ENCODE peak calls at places on chromosomes 6 and 20, in four cellular contexts. O, S, F and B are unnamed samples. For H3K36me3, the result is how much of the 10 kb centered on the place peaks cover.

GRCh38 chr6:111740506-111740905 is 132.7 kb downstream of the FYN start:
- DNase-seq in O (no peak), S (no peak), F (no peak), B (no peak)

GRCh38 chr20:2693996-2694471 is 1.5 kb downstream of the EBF4 start:
- DNase-seq in O (no peak), S (no peak), F (no peak), B (no peak)

GRCh38 chr20:58192065-58192464 is 36.4 kb downstream of the ANKRD60 start:
- DNase-seq in O (no peak), S (no peak), F (no peak), B (no peak)

GRCh38 chr20:1291191-1291741 is 25.2 kb downstream of the SNPH start:
- DNase-seq in O (no peak), S (no peak), F (no peak), B (peak)

GRCh38 chr6:42195415-42195814 is 659 bp upstream of the GUCA1B start:
- DNase-seq in O (no peak), S (no peak), F (no peak), B (no peak)

GRCh38 chr6:167400482-167401138 is 75.7 kb downstream of the TTLL2 start:
- DNase-seq in O (no peak), S (no peak), F (no peak), B (no peak)

GRCh38 chr6:111817451-111818146 is 55.7 kb downstream of the FYN start:
- DNase-seq in O (no peak), S (no peak), F (peak), B (no peak)

GRCh38 chr6:52087498-52087999 is at the start of gene PKHD1:
- DNase-seq in O (no peak), S (no peak), F (no peak), B (peak)

GRCh38 chr6:170290306-170291128 is at the start of gene DLL1:
- DNase-seq in O (peak), S (no peak), F (no peak), B (peak)

GRCh38 chr6:32087574-32088486 is 21.3 kb downstream of the TNXB start:
- DNase-seq in O (peak), S (peak), F (peak), B (peak)

GRCh38 chr6:20534906-20535305 is 649 bp downstream of the CDKAL1 start:
- DNase-seq in O (no peak), S (no peak), F (no peak), B (no peak)

GRCh38 chr6:118648866-118649554 is 2.4 kb downstream of the CEP85L start:
- DNase-seq in O (no peak), S (no peak), F (no peak), B (no peak)

GRCh38 chr20:10111144-10111771 is 76.5 kb downstream of the ANKEF1 start:
- DNase-seq in O (no peak), S (peak), F (no peak), B (no peak)

GRCh38 chr6:117520603-117521002 is 38.1 kb downstream of the DCBLD1 start:
- DNase-seq in O (no peak), S (no peak), F (no peak), B (no peak)

GRCh38 chr6:30238178-30238795 is 25.1 kb upstream of the TRIM26 start:
- DNase-seq in O (no peak), S (no peak), F (no peak), B (peak)

GRCh38 chr6:82843291-82843885 is 222.3 kb downstream of the UBE3D start:
- DNase-seq in O (no peak), S (no peak), F (no peak), B (no peak)

GRCh38 chr6:163321717-163322116 is 92.8 kb upstream of the QKI start:
- DNase-seq in O (no peak), S (no peak), F (no peak), B (no peak)

GRCh38 chr20:57374931-57375651 is 16.1 kb upstream of the RBM38 start:
- DNase-seq in O (no peak), S (peak), F (no peak), B (no peak)

GRCh38 chr6:14885471-14885987 is 360.3 kb upstream of the JARID2 start:
- DNase-seq in O (no peak), S (no peak), F (no peak), B (no peak)

GRCh38 chr20:47792021-47792618 is 6.8 kb upstream of the SULF2 start:
- DNase-seq in O (peak), S (no peak), F (peak), B (no peak)

GRCh38 chr6:142913036-142913510 is 31.9 kb downstream of the HIVEP2 start:
- DNase-seq in O (no peak), S (no peak), F (no peak), B (no peak)

GRCh38 chr20:41149679-41150131 is 12.4 kb downstream of the PLCG1 start:
- DNase-seq in O (no peak), S (no peak), F (no peak), B (peak)

GRCh38 chr6:19444481-19444880 is 392.7 kb upstream of the ID4 start:
- DNase-seq in O (no peak), S (no peak), F (no peak), B (no peak)

GRCh38 chr6:166526937-166527336 is 59.5 kb downstream of the RAMACL start:
- DNase-seq in O (no peak), S (no peak), F (no peak), B (no peak)

GRCh38 chr6:32149932-32150920 is 1.5 kb downstream of the PRRT1 start:
- DNase-seq in O (no peak), S (no peak), F (no peak), B (no peak)

GRCh38 chr6:168247456-168248147 is 72.0 kb downstream of the DACT2 start:
- DNase-seq in O (no peak), S (no peak), F (peak), B (peak)

GRCh38 chr6:73579851-73580246 is 59.0 kb upstream of the EEF1A1 start:
- DNase-seq in O (no peak), S (no peak), F (peak), B (no peak)

GRCh38 chr6:73579389-73579788 is 58.6 kb upstream of the EEF1A1 start:
- DNase-seq in O (no peak), S (peak), F (no peak), B (no peak)

GRCh38 chr6:73577605-73578160 is 56.9 kb upstream of the EEF1A1 start:
- DNase-seq in O (no peak), S (no peak), F (no peak), B (no peak)

GRCh38 chr6:73580247-73581149 is 59.7 kb upstream of the EEF1A1 start:
- DNase-seq in O (peak), S (peak), F (peak), B (peak)

DNA sequence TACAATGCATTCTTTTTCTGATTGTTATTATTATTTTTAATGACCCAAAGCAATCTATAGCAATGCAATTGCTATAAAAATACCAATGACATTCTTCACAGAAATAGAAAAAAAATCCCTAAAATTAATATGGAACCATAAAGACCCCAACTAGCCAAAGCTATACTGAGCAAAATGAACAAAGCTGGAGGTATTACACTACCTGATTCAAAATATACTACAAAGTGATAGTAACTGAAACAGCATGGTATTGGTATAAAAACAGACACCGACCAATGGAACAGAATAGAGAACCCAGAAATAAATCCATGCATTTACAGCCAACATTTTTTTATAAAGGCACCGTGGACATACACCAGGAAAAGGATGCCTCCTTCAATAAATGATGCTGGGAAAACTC is 60.5 kb upstream of the EEF1A1 start:
- DNase-seq in O (no peak), S (no peak), F (no peak), B (no peak)
- H3K4me3 ChIP-seq in O (no peak), S (no peak), F (no peak), B (no peak)

DNA sequence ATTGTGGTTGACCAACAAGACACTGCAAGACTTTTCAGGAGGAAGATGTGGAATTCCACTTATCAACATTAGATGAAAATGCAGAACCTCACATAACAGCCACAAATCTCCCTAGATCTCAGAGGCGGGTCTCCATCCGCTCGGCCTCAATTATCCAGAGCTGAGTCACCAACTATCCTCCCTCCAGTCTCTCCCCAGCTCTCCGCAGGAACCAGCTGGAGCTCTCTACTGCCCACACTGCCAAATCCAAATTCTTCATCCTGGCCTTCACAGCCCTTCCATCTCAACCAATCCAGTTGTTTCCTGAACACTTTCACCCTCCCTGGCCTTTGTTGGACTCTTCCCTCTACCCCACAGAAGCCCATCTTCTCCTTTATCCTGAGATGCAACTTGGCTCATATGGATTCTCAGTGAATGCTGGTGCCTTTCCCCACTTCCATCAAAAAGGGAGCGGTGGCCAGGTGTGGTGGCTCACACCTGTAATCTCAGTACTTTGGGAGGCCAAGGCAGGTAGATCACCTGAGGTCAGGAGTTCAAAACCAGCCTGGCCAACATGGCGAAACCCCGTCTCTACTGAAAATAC is 3.5 kb upstream of the TGIF2 start:
- DNase-seq in O (no peak), S (no peak), F (no peak), B (peak)
- TF ChIP-seq CTCF in O (no peak), S (no peak), F (no peak), B (no peak)

GRCh38 chr6:96299525-96299924 is 222.1 kb upstream of the UFL1 start:
- DNase-seq in O (no peak), S (no peak), F (no peak), B (no peak)
- H3K36me3 ChIP-seq in O (under half), S (under half), F (under half), B (under half)

DNA sequence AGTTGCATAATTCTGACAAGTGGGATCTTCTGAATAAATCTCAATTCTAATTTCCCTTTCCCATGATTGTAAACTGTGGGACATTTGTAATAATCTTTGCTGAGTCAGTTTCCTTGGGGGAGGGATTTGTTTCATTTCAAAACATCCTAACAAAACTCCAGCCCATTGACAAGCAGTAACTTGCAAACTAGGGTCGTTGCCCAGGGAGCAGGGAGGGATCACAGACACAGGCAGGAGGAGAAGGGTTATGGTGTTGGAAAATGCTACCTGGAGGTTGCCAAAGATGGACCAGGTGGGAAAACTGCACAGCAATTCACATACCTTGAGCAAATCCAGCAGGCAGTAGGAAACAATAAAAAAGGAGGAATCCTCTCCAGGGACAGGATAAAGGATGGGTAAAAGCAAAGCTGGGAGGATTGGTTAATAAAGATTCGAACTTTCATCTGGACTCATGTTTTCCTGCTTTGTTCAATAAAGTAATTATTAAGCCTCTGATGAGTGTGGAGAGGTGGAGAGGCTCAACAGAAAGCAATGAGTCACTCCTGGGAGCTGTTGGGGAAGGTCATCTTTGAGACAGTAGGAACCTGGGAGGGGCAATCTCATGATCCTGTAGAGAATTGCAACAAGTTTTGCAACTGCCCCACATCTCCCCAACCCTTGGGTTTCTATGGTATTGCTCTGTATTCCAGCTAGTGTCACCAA is 87.3 kb upstream of the AKIRIN2 start:
- DNase-seq in O (no peak), S (no peak), F (peak), B (peak)
- H3K4me3 ChIP-seq in O (no peak), S (no peak), F (no peak), B (no peak)

DNA sequence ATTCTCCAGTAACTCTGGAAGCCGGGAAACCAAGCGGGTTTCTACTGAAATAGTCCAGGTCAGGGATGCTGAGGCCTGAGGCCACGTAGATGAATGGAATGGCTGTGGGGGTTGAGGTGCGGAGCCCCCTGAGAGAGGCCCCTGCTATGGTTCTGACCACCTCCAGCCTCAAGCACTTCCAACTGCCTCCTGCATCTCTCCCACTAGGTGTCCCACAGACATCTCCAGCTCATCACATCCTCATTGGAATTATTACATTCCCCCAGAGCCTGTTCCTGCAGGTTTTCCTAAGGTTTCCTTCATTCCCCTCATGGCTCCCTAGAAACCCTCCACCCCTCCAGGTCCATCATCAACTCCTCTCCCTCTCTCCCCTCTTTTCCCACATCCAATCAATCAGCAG is 48.7 kb downstream of the UNC5CL start:
- DNase-seq in O (no peak), S (no peak), F (no peak), B (no peak)
- TF ChIP-seq CTCF in O (no peak), S (no peak), F (no peak), B (peak)